ENCODE peak calls at places on chromosomes 2 and 18, in seven cellular contexts. A, F, M, Z, J, Y and P are unnamed samples.

GRCh38 chr2:134470561-134471168 is 216.8 kb downstream of the MGAT5 start:
- DNase-seq in F (no peak), Y (no peak), A (no peak), M (no peak), J (no peak), Z (no peak), P (no peak)

GRCh38 chr2:118249531-118249930 is 161.3 kb downstream of the INSIG2 start:
- DNase-seq in M (no peak), F (no peak), A (no peak), Z (no peak), Y (no peak), J (no peak), P (no peak)

GRCh38 chr2:233439191-233439590 is 84.9 kb downstream of the DGKD start:
- DNase-seq in Y (no peak), J (no peak), Z (no peak), A (no peak), M (no peak), F (no peak), P (no peak)

GRCh38 chr2:118123561-118124232 is 35.4 kb downstream of the INSIG2 start:
- DNase-seq in J (no peak), M (no peak), A (no peak), Z (peak; percentile 100), Y (no peak), F (peak; percentile 61), P (peak; percentile 64)

GRCh38 chr18:13587937-13588336 is 138.4 kb downstream of the FAM210A start:
- DNase-seq in Z (no peak), J (no peak), F (no peak), Y (no peak), M (no peak), A (no peak), P (no peak)

GRCh38 chr2:30276455-30276911 is 45.1 kb downstream of the LBH start:
- DNase-seq in M (no peak), F (no peak), J (no peak), Z (no peak), Y (no peak), A (no peak), P (no peak)

GRCh38 chr2:115161531-115162453 is 719.4 kb downstream of the DPP10 start:
- DNase-seq in M (no peak), A (no peak), Y (no peak), Z (no peak), F (no peak), J (no peak), P (no peak)

GRCh38 chr18:55587341-55588000 is 521 bp downstream of the TCF4 start:
- DNase-seq in F (peak; percentile 71), Y (no peak), Z (no peak), M (peak; percentile 42), A (no peak), J (no peak), P (no peak)

GRCh38 chr2:40436093-40436475 is 15.8 kb downstream of the SLC8A1 start:
- DNase-seq in Y (no peak), J (no peak), A (no peak), Z (no peak), M (no peak), F (no peak), P (no peak)

GRCh38 chr18:45722899-45723298 is 1.1 kb upstream of the SLC14A1 start:
- DNase-seq in F (peak; percentile 73), J (peak; percentile 78), M (peak; percentile 59), A (peak; percentile 13), Z (peak; percentile 62), Y (no peak), P (peak; percentile 31)

GRCh38 chr2:134420256-134420655 is 166.4 kb downstream of the MGAT5 start:
- DNase-seq in M (no peak), Y (no peak), Z (no peak), J (no peak), A (no peak), F (no peak), P (no peak)

GRCh38 chr18:45793295-45793965 is 32.0 kb upstream of the SIGLEC15 start:
- DNase-seq in J (no peak), M (no peak), A (no peak), Z (peak; percentile 100), F (peak; percentile 85), Y (no peak), P (peak; percentile 55)

GRCh38 chr2:10924441-10924840 is 12.7 kb downstream of the KCNF1 start:
- DNase-seq in J (no peak), M (no peak), F (no peak), Y (no peak), A (no peak), Z (no peak), P (no peak)

GRCh38 chr2:169141713-169142352 is 72.5 kb downstream of the DHRS9 start:
- DNase-seq in J (no peak), Z (no peak), F (peak; percentile 57), A (peak; percentile 15), M (peak; percentile 51), Y (peak; percentile 90), P (no peak)

GRCh38 chr2:192655916-192656315 is 461.2 kb upstream of the TMEFF2 start:
- DNase-seq in J (no peak), Y (no peak), M (peak; percentile 17), F (no peak), Z (no peak), A (no peak), P (no peak)

GRCh38 chr2:8976419-8976818 is 27.1 kb downstream of the MBOAT2 start:
- DNase-seq in Z (no peak), F (no peak), J (no peak), A (no peak), Y (no peak), M (no peak), P (no peak)

GRCh38 chr18:3982541-3982940 is 472.6 kb downstream of the DLGAP1 start:
- DNase-seq in F (peak; percentile 30), A (no peak), M (no peak), J (no peak), Z (no peak), Y (no peak), P (no peak)

GRCh38 chr2:127721311-127721977 is 20.1 kb downstream of the SFT2D3 start:
- DNase-seq in M (no peak), A (no peak), Z (peak; percentile 55), Y (no peak), F (no peak), J (no peak), P (no peak)

GRCh38 chr2:58852243-58852642 is 611.1 kb upstream of the FANCL start:
- DNase-seq in M (no peak), A (no peak), F (no peak), J (no peak), Z (no peak), Y (no peak), P (no peak)

GRCh38 chr18:2402084-2402483 is 169.2 kb downstream of the METTL4 start:
- DNase-seq in A (no peak), Z (no peak), Y (no peak), F (no peak), J (no peak), M (no peak), P (no peak)

GRCh38 chr18:76986391-76986790 is 146.2 kb downstream of the MBP start:
- DNase-seq in M (no peak), F (no peak), Z (no peak), Y (no peak), A (no peak), J (no peak), P (no peak)

DNA sequence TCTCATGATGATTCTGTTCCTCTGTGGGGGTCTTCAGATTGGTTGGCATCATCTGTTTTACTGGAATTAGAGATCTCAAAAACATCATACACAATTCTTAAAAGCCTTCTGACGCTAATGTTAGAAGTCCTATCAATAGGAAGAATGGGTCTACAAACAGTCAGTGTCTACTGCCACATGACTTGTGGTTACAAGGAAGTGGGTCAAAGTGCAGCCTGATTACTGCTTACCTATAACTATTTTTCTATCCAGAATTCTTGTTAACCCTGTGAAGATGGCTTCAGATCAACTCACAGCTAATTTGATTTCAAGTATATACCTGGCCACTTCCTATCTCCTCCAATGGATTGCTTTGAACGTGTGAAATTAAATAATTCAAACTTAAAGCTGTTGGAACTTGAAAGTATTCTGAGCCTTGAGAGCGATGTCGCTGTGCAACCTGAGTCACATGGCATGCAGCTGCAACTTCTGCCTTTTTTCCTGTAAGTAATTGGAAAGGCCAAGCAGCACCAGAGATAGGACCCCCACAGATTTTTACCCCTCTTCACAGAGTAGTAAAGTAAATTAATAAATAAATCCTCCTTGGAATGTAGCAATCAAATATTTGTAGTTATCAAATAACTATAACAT is 3.0 kb upstream of the RNF149 start:
- DNase-seq in A (no peak), Z (no peak), Y (peak; percentile 57), M (no peak), F (no peak), J (no peak), P (no peak)
- H3K4me3 ChIP-seq in A (no peak overlapping the region), Z (no peak overlapping the region), Y (no peak overlapping the region), M (no peak overlapping the region), F (no peak overlapping the region), J (no peak overlapping the region), P (no peak overlapping the region)

GRCh38 chr2:68357608-68358337 is 7.3 kb upstream of the PLEK start:
- DNase-seq in Y (no peak), A (no peak), J (no peak), M (peak; percentile 24), F (peak; percentile 66), Z (peak; percentile 51), P (no peak)
- TF ChIP-seq CTCF in Y (peak; percentile 8), A (peak; percentile 78), J (peak; percentile 50), M (peak; percentile 46), F (peak; percentile 74), Z (peak; percentile 63), P (no peak)

DNA sequence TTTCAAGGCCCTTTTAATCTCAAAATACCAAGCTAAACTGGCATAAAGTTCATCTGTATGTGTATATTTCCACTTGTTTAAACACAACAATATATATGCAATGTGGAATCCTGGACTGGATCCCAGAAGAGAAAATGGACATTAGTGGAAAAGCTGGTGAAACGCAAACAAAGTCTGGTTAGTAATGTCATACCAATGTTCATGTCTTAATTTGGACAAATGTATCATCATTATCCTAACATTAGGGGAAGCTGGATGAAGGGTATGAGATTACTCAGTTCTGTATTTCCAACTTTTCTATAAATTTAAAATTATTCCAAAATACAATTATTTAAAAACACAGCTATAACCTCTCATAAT is 3.8 kb downstream of the SP3 start:
- DNase-seq in M (no peak), Z (no peak), A (no peak), J (no peak), F (peak; percentile 68), Y (no peak), P (no peak)
- H3K4me3 ChIP-seq in M (no peak overlapping the region), Z (peak overlapping the region; percentile 70), A (no peak overlapping the region), J (no peak overlapping the region), F (no peak overlapping the region), Y (no peak overlapping the region), P (no peak overlapping the region)

GRCh38 chr2:231715499-231715837 is 7.1 kb downstream of the PTMA start:
- DNase-seq in Z (no peak), M (no peak), A (no peak), F (no peak), J (peak; percentile 35), Y (no peak), P (no peak)
- TF ChIP-seq CTCF in Z (peak; percentile 61), M (no peak), A (no peak), F (no peak), J (peak; percentile 4), Y (no peak), P (no peak)